ENCODE peak calls at places on chromosome 15, in ten cellular contexts. U is GM03348; G is myocyte; O is brain microvascular endothelial cell; Y is activated CD4-positive, alpha-beta T cell treated with anti-CD3 and anti-CD28 coated beads, Interleukin-2, amount 50 U/mL, for 48 hours; Z is caudate nucleus; D is fibroblast of pulmonary artery; B is neuronal stem cell; T is stimulated activated CD4-positive, alpha-beta T cell treated with anti-CD3 and anti-CD28 coated beads, Interleukin-1b, Interleukin-23, amount 100 ng/mL, for 48 hours; F is choroid plexus epithelial cell. Q is an unnamed sample.

GRCh38 chr15:73954188-73955145 is 28.2 kb downstream of the LOXL1 start:
- DNase-seq in U (no peak), G (no peak), O (no peak), Y (no peak), Z (no peak), D (no peak), B (no peak), T (no peak), F (no peak), Q (no peak)

GRCh38 chr15:42578984-42579537 is 3.7 kb downstream of the STARD9 start:
- DNase-seq in U (no peak), G (no peak), O (no peak), Y (no peak), Z (no peak), D (no peak), B (no peak), T (no peak), F (no peak), Q (no peak)

GRCh38 chr15:27091270-27091940 is 120.4 kb downstream of the GABRG3 start:
- DNase-seq in U (no peak), G (no peak), O (no peak), Y (no peak), Z (no peak), D (peak), B (no peak), T (no peak), F (no peak), Q (no peak)

GRCh38 chr15:75029378-75030022 is 6.1 kb downstream of the PPCDC start:
- DNase-seq in U (peak), G (peak), O (peak), Y (peak), Z (peak), D (peak), B (peak), T (peak), F (peak), Q (peak)

GRCh38 chr15:90553248-90553745 is 23.6 kb downstream of the CRTC3 start:
- DNase-seq in U (peak), G (peak), O (peak), Y (no peak), Z (no peak), D (peak), B (no peak), T (no peak), F (peak), Q (no peak)

GRCh38 chr15:63686352-63686751 is 89.2 kb downstream of the FBXL22 start:
- DNase-seq in U (no peak), G (no peak), O (no peak), Y (no peak), Z (no peak), D (no peak), B (no peak), T (no peak), F (no peak), Q (no peak)

GRCh38 chr15:70491183-70491621 is 272.2 kb downstream of the UACA start:
- DNase-seq in U (no peak), G (no peak), O (no peak), Y (no peak), Z (no peak), D (no peak), B (no peak), T (no peak), F (peak), Q (no peak)

GRCh38 chr15:48592221-48592731 is 53.2 kb downstream of the FBN1 start:
- DNase-seq in U (peak), G (peak), O (peak), Y (no peak), Z (no peak), D (peak), B (no peak), T (no peak), F (peak), Q (peak)

GRCh38 chr15:99409097-99409473 is 156.7 kb upstream of the MEF2A start:
- DNase-seq in U (peak), G (peak), O (peak), Y (no peak), Z (no peak), D (peak), B (no peak), T (no peak), F (peak), Q (peak)